ENCODE peak calls at places on chromosome 15, in four cellular contexts. H is lower leg skin, Q is NCI-H2029, D is NCI-H774. O is an unnamed sample.

GRCh38 chr15:35519536-35520149 is 26.3 kb downstream of the DPH6 start:
- DNase-seq in D (peak), Q (no peak), H (no peak), O (no peak)

GRCh38 chr15:55247766-55248427 is 41.7 kb downstream of the RAB27A start:
- DNase-seq in Q (no peak), H (no peak), D (no peak), O (no peak)

GRCh38 chr15:62637498-62637897 is 405.0 kb upstream of the TPM1 start:
- DNase-seq in H (no peak), D (no peak), Q (no peak), O (no peak)

GRCh38 chr15:90414408-90415028 is 26.5 kb downstream of the IQGAP1 start:
- DNase-seq in Q (no peak), H (no peak), D (no peak), O (peak)

GRCh38 chr15:85730001-85730820 is 64.5 kb downstream of the KLHL25 start:
- DNase-seq in D (peak), Q (peak), H (no peak), O (peak)

GRCh38 chr15:47496343-47497185 is 220.7 kb upstream of the SEMA6D start:
- DNase-seq in H (no peak), Q (no peak), D (no peak), O (no peak)

GRCh38 chr15:92920595-92921169 is 20.6 kb downstream of the CHD2 start:
- DNase-seq in Q (no peak), D (no peak), H (no peak), O (no peak)

GRCh38 chr15:25866874-25867273 is 3.7 kb upstream of the ATP10A start:
- DNase-seq in H (peak), Q (no peak), D (no peak), O (no peak)

GRCh38 chr15:58410353-58410752 is 21.4 kb upstream of the LIPC start:
- DNase-seq in H (no peak), D (peak), Q (peak), O (peak)

GRCh38 chr15:78007211-78007956 is 70.1 kb downstream of the TBC1D2B start:
- DNase-seq in H (peak), D (no peak), Q (no peak), O (no peak)

GRCh38 chr15:52247032-52247431 is 48.6 kb downstream of the MYO5C start:
- DNase-seq in H (no peak), Q (no peak), D (no peak), O (no peak)

GRCh38 chr15:79635149-79635771 is 203.1 kb downstream of the MINAR1 start:
- DNase-seq in D (no peak), H (no peak), Q (no peak), O (no peak)

GRCh38 chr15:83365370-83365938 is 81.0 kb upstream of the BNC1 start:
- DNase-seq in Q (no peak), H (peak), D (no peak), O (peak)

GRCh38 chr15:53872410-53872809 is 105.8 kb upstream of the UNC13C start:
- DNase-seq in D (no peak), Q (no peak), H (no peak), O (no peak)

GRCh38 chr15:68469162-68470048 is 37.4 kb upstream of the ITGA11 start:
- DNase-seq in Q (no peak), H (peak), D (no peak), O (no peak)

GRCh38 chr15:68993276-68993675 is 21.2 kb upstream of the NOX5 start:
- DNase-seq in D (no peak), H (peak), Q (no peak), O (no peak)

GRCh38 chr15:68412218-68412617 is 19.7 kb downstream of the ITGA11 start:
- DNase-seq in H (peak), Q (no peak), D (no peak), O (no peak)

GRCh38 chr15:25905140-25905539 is 42.0 kb upstream of the ATP10A start:
- DNase-seq in D (no peak), Q (no peak), H (no peak), O (peak)

GRCh38 chr15:73583568-73583967 is 49.6 kb downstream of the NPTN start:
- DNase-seq in Q (no peak), D (no peak), H (no peak), O (no peak)

GRCh38 chr15:45009046-45009445 is 13.9 kb upstream of the SORD start:
- DNase-seq in Q (no peak), D (no peak), H (no peak), O (no peak)

GRCh38 chr15:85329561-85330421 is 50.6 kb upstream of the AKAP13 start:
- DNase-seq in D (no peak), Q (no peak), H (no peak), O (peak)

GRCh38 chr15:34070003-34070402 is 31.0 kb upstream of the AVEN start:
- DNase-seq in Q (no peak), H (no peak), D (no peak), O (no peak)

GRCh38 chr15:65329298-65329990 is 25.0 kb downstream of the RNU5B-1 start:
- DNase-seq in D (no peak), Q (no peak), H (no peak), O (no peak)

GRCh38 chr15:60840703-60841411 is 361.9 kb upstream of the ICE2 start:
- DNase-seq in Q (no peak), D (no peak), H (no peak), O (peak)

GRCh38 chr15:92897620-92898019 is 2.5 kb upstream of the CHD2 start:
- DNase-seq in D (no peak), Q (no peak), H (no peak), O (no peak)

GRCh38 chr15:55574096-55574495 is 14.0 kb downstream of the PYGO1 start:
- DNase-seq in H (no peak), D (no peak), Q (no peak), O (no peak)

GRCh38 chr15:77905301-77905920 is 172.1 kb downstream of the TBC1D2B start:
- DNase-seq in D (no peak), H (peak), Q (no peak), O (no peak)

GRCh38 chr15:85333132-85333831 is 47.1 kb upstream of the AKAP13 start:
- DNase-seq in Q (no peak), D (no peak), H (no peak), O (no peak)

GRCh38 chr15:58147151-58147550 is 9.0 kb downstream of the AQP9 start:
- DNase-seq in H (no peak), D (peak), Q (no peak), O (no peak)

GRCh38 chr15:40242216-40242599 is 3.3 kb downstream of the PAK6 start:
- DNase-seq in H (peak), D (no peak), Q (no peak), O (no peak)

GRCh38 chr15:60079210-60079609 is 75.1 kb downstream of the FOXB1 start:
- DNase-seq in H (no peak), Q (no peak), D (no peak), O (no peak)